ENCODE peak calls at places on chromosomes 1 and 21, in nine cellular contexts. S, W, A, N, O, P, G, I and C are unnamed samples.

GRCh38 chr1:26028490-26028980 is 7.0 kb downstream of the EXTL1 start:
- DNase-seq in S (no peak), W (no peak), A (no peak), N (no peak), O (no peak), P (no peak), G (no peak), I (no peak), C (no peak)

GRCh38 chr1:244094880-244095522 is 43.9 kb downstream of the ZBTB18 start:
- DNase-seq in S (no peak), W (no peak), A (no peak), N (no peak), O (no peak), P (no peak), G (no peak), I (no peak), C (no peak)

GRCh38 chr1:37697090-37697489 is 4.8 kb downstream of the CDCA8 start:
- DNase-seq in S (no peak), W (no peak), A (no peak), N (no peak), O (no peak), P (no peak), G (no peak), I (no peak), C (no peak)

GRCh38 chr21:16124397-16125130 is 394.8 kb downstream of the USP25 start:
- DNase-seq in S (no peak), W (no peak), A (peak), N (no peak), O (no peak), P (peak), G (no peak), I (no peak), C (no peak)

GRCh38 chr1:170661646-170662411 is 2.1 kb upstream of the PRRX1 start:
- DNase-seq in S (no peak), W (no peak), A (no peak), N (no peak), O (no peak), P (peak), G (no peak), I (no peak), C (no peak)

GRCh38 chr1:63362073-63362472 is 5.4 kb upstream of the ALG6 start:
- DNase-seq in S (no peak), W (no peak), A (no peak), N (no peak), O (no peak), P (no peak), G (no peak), I (no peak), C (no peak)

GRCh38 chr1:40308036-40308727 is 8.9 kb downstream of the COL9A2 start:
- DNase-seq in S (no peak), W (no peak), A (no peak), N (no peak), O (no peak), P (no peak), G (no peak), I (no peak), C (no peak)

GRCh38 chr1:81493102-81493864 is 307.5 kb upstream of the ADGRL2 start:
- DNase-seq in S (no peak), W (no peak), A (no peak), N (no peak), O (no peak), P (no peak), G (no peak), I (no peak), C (no peak)

GRCh38 chr1:163202833-163203451 is at the start of gene RGS5:
- DNase-seq in S (no peak), W (no peak), A (no peak), N (no peak), O (no peak), P (peak), G (no peak), I (no peak), C (no peak)

GRCh38 chr1:3716351-3716750 is 35.9 kb upstream of the CCDC27 start:
- DNase-seq in S (no peak), W (no peak), A (no peak), N (no peak), O (no peak), P (no peak), G (no peak), I (no peak), C (no peak)

GRCh38 chr1:85692730-85693314 is 15.4 kb downstream of the ZNHIT6 start:
- DNase-seq in S (no peak), W (no peak), A (peak), N (no peak), O (no peak), P (peak), G (no peak), I (no peak), C (no peak)

GRCh38 chr1:4602536-4603316 is 51.7 kb upstream of the AJAP1 start:
- DNase-seq in S (no peak), W (no peak), A (no peak), N (no peak), O (no peak), P (no peak), G (no peak), I (no peak), C (no peak)

GRCh38 chr1:230264342-230264741 is 161.8 kb downstream of the PGBD5 start:
- DNase-seq in S (no peak), W (no peak), A (no peak), N (no peak), O (no peak), P (no peak), G (no peak), I (no peak), C (no peak)

GRCh38 chr1:225565845-225566244 is 87.1 kb downstream of the ENAH start:
- DNase-seq in S (no peak), W (no peak), A (no peak), N (peak), O (no peak), P (no peak), G (no peak), I (no peak), C (no peak)

GRCh38 chr1:42730002-42730401 is 10.0 kb downstream of the CLDN19 start:
- DNase-seq in S (no peak), W (no peak), A (no peak), N (no peak), O (no peak), P (no peak), G (no peak), I (no peak), C (no peak)

GRCh38 chr1:9860887-9861286 is 37.1 kb upstream of the CLSTN1 start:
- DNase-seq in S (no peak), W (no peak), A (no peak), N (no peak), O (no peak), P (peak), G (no peak), I (no peak), C (no peak)

GRCh38 chr1:190479028-190479427 is 1.4 kb upstream of the BRINP3 start:
- DNase-seq in S (no peak), W (no peak), A (no peak), N (no peak), O (no peak), P (peak), G (no peak), I (no peak), C (no peak)

GRCh38 chr1:209250970-209251636 is 332.4 kb upstream of the CAMK1G start:
- DNase-seq in S (no peak), W (no peak), A (no peak), N (no peak), O (no peak), P (no peak), G (no peak), I (no peak), C (no peak)

GRCh38 chr1:215523128-215523861 is 43.8 kb upstream of the KCTD3 start:
- DNase-seq in S (no peak), W (no peak), A (no peak), N (no peak), O (no peak), P (peak), G (no peak), I (no peak), C (peak)

GRCh38 chr1:39141925-39142324 is 62.6 kb upstream of the MACF1 start:
- DNase-seq in S (no peak), W (no peak), A (no peak), N (no peak), O (no peak), P (peak), G (no peak), I (no peak), C (no peak)

GRCh38 chr1:68973459-68974244 is 476.8 kb upstream of the DEPDC1 start:
- DNase-seq in S (no peak), W (no peak), A (no peak), N (no peak), O (no peak), P (peak), G (no peak), I (no peak), C (no peak)

GRCh38 chr1:27595597-27595996 is 8.3 kb downstream of the AHDC1 start:
- DNase-seq in S (no peak), W (no peak), A (no peak), N (no peak), O (no peak), P (no peak), G (no peak), I (no peak), C (no peak)

GRCh38 chr1:43437031-43437973 is 16.4 kb downstream of the HYI start:
- DNase-seq in S (no peak), W (no peak), A (no peak), N (no peak), O (no peak), P (no peak), G (no peak), I (no peak), C (no peak)

GRCh38 chr1:201644197-201644596 is 105.3 kb downstream of the NAV1 start:
- DNase-seq in S (no peak), W (no peak), A (no peak), N (no peak), O (no peak), P (no peak), G (no peak), I (no peak), C (no peak)

GRCh38 chr1:161196521-161197451 is 2.1 kb downstream of the ADAMTS4 start:
- DNase-seq in S (no peak), W (no peak), A (peak), N (no peak), O (no peak), P (peak), G (no peak), I (no peak), C (no peak)

GRCh38 chr1:29829448-29830344 is 593.4 kb downstream of the PTPRU start:
- DNase-seq in S (no peak), W (no peak), A (no peak), N (peak), O (no peak), P (no peak), G (no peak), I (no peak), C (no peak)

GRCh38 chr1:63960326-63960725 is 186.5 kb downstream of the ROR1 start:
- DNase-seq in S (no peak), W (no peak), A (no peak), N (no peak), O (no peak), P (peak), G (no peak), I (no peak), C (no peak)